ENCODE peak calls at places on chromosomes 5 and 9, in six cellular contexts. W is HCT116, N is K562, V is GM12878, Z is H1, B is HepG2. C is an unnamed sample.

GRCh38 chr9:91162784-91163440 is 198.8 kb downstream of the AUH start:
- DNase-seq in W (no peak), N (peak), V (peak), Z (no peak), B (no peak), C (no peak)

GRCh38 chr5:180423133-180423532 is 70.0 kb upstream of the GFPT2 start:
- DNase-seq in W (no peak), N (no peak), V (no peak), Z (no peak), B (no peak), C (no peak)

GRCh38 chr5:7420506-7421280 is 24.8 kb downstream of the ADCY2 start:
- DNase-seq in W (no peak), N (no peak), V (no peak), Z (no peak), B (no peak), C (peak)

GRCh38 chr9:93486269-93486668 is 32.9 kb upstream of the FAM120AOS start:
- DNase-seq in W (no peak), N (no peak), V (no peak), Z (no peak), B (no peak), C (no peak)

GRCh38 chr5:172881691-172882370 is 47.8 kb downstream of the ERGIC1 start:
- DNase-seq in W (peak), N (peak), V (peak), Z (no peak), B (no peak), C (no peak)

GRCh38 chr9:114621975-114622609 is 11.0 kb downstream of the TMEM268 start:
- DNase-seq in W (no peak), N (no peak), V (no peak), Z (no peak), B (no peak), C (no peak)

GRCh38 chr9:125961037-125961436 is 213.9 kb downstream of the PBX3 start:
- DNase-seq in W (no peak), N (no peak), V (no peak), Z (no peak), B (no peak), C (no peak)

GRCh38 chr9:132160802-132161742 is 786 bp upstream of the NTNG2 start:
- DNase-seq in W (no peak), N (no peak), V (no peak), Z (no peak), B (no peak), C (no peak)

GRCh38 chr9:8825600-8826147 is 1026.1 kb upstream of the DMAC1 start:
- DNase-seq in W (no peak), N (no peak), V (no peak), Z (no peak), B (no peak), C (no peak)

GRCh38 chr9:35611230-35611797 is 6.3 kb downstream of the TESK1 start:
- DNase-seq in W (peak), N (peak), V (no peak), Z (no peak), B (peak), C (peak)

GRCh38 chr5:80590766-80591165 is 20.7 kb upstream of the ANKRD34B start:
- DNase-seq in W (no peak), N (no peak), V (no peak), Z (no peak), B (no peak), C (no peak)

GRCh38 chr9:97503862-97504210 is 2.4 kb downstream of the TMOD1 start:
- DNase-seq in W (no peak), N (no peak), V (no peak), Z (no peak), B (no peak), C (no peak)

GRCh38 chr9:113793558-113793957 is 82.6 kb upstream of the ZNF618 start:
- DNase-seq in W (no peak), N (no peak), V (no peak), Z (no peak), B (peak), C (no peak)

GRCh38 chr5:141935538-141935937 is 11.9 kb downstream of the DELE1 start:
- DNase-seq in W (no peak), N (no peak), V (no peak), Z (no peak), B (no peak), C (no peak)

DNA sequence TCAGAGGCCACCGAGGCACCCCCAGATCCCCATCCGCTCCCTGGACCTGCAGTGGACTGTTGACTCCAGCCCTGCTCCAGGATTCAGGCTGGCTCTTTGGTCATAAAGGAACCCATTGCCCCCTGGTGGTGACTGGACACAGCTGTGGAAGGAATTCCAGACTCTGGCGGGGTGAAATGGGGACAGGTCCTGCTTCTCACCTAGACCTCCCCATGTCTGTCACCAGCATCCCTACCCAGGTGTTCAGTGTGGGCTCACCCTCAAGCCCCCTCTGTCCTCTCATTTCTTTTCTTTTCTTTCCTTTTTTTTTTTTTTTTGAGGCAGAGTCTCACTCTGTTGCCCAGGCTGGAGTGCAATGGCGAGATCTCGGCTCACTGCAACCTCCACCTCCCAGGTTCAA is 25.5 kb upstream of the STXBP1 start:
- DNase-seq in W (no peak), N (peak), V (no peak), Z (no peak), B (peak), C (peak)
- TF ChIP-seq ATF3 in W (no peak), N (no peak), V (no peak), Z (no peak), B (no peak), C (no peak)

GRCh38 chr9:109769250-109769649 is 10.7 kb upstream of the PALM2AKAP2 start:
- DNase-seq in W (no peak), N (no peak), V (no peak), Z (no peak), B (no peak), C (no peak)

GRCh38 chr9:109765821-109766220 is 14.2 kb upstream of the PALM2AKAP2 start:
- DNase-seq in W (no peak), N (no peak), V (no peak), Z (no peak), B (no peak), C (no peak)

GRCh38 chr9:109766351-109766750 is 13.6 kb upstream of the PALM2AKAP2 start:
- DNase-seq in W (no peak), N (no peak), V (no peak), Z (no peak), B (no peak), C (no peak)

GRCh38 chr9:109767814-109768213 is 12.2 kb upstream of the PALM2AKAP2 start:
- DNase-seq in W (no peak), N (no peak), V (no peak), Z (no peak), B (no peak), C (no peak)

DNA sequence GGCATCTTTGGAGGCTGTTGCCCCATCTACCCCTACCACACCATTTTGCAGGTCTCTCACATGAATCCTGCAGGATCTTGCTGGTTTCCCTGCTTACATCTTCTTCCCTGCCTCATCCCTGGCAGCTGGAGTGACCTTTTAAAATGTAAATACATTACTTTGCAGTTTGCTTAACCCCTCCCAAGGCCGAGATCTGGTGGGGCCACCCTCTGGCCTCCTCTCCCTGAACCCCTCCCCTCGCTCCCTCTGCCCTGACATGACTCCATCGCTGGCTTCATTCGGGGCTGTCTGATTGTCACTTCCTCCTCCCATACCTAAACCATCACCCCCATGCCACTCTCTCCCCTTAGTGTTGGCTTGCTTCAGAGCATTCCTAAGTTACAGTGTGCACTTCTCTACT is 12.6 kb upstream of the PALM2AKAP2 start:
- DNase-seq in W (no peak), N (no peak), V (no peak), Z (no peak), B (no peak), C (peak)
- TF ChIP-seq ATF3 in W (no peak), N (no peak), V (no peak), Z (no peak), B (no peak), C (no peak)

DNA sequence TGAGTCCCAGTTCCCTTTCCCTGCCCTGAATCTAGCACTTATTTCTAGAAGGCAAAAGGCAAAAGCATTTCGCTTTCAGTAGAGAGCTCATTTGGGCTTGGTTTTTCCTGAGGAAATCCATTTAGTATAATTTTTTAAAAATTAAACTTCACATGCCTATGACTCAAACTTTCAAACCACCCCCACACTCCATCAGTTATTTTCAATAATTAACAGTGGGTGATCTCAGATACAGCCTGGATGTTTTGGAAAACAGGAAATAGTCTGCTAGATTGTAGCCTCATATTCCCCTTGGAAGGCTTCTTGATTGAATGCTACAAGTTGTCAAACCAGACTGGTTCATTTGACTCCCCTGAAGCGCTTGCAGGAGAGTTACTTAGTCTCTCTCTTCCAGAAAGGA is 40.7 kb downstream of the SEMA5A start:
- DNase-seq in W (no peak), N (no peak), V (no peak), Z (no peak), B (no peak), C (no peak)
- TF ChIP-seq ATF3 in W (no peak), N (no peak), V (no peak), Z (no peak), B (no peak), C (no peak)

DNA sequence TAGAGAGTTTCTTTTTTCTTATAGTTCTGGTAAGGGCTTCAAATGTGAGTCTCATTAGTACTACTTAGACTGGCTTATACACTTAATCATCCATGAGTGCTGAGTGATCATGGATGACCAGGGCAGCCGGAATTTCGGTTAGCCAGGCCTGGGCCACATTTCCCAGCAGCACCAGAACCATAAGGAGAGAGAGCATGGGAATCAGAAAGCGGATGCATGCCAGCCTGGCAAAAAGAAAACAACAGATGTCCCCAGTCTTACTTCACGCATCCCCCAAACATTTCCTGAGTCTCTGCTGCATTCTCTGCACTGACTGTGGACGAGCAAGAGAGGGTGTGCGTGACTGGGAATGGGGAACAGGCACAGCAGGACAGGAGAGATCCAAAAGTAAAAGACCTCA is 371.1 kb upstream of the ZNF608 start:
- DNase-seq in W (no peak), N (no peak), V (no peak), Z (no peak), B (no peak), C (no peak)
- TF ChIP-seq ATF3 in W (no peak), N (no peak), V (no peak), Z (no peak), B (no peak), C (no peak)

DNA sequence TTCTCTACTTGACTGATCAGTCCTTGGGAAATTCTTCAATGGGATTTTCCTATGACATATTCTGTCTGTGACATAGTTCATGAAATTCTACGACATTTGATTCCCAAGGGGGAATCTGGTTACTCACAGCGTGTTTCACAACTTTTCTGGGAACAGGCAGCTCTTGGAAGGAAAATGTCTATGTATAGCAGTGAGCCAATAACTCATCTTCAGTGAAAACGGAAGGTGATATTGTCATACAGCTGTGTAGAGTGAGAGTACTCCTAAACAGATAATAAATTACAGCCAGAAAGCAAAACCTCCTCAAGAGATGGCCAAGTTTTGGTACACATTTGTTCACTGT is 91.4 kb downstream of the C9orf152 start:
- DNase-seq in W (no peak), N (no peak), V (no peak), Z (no peak), B (no peak), C (no peak)
- TF ChIP-seq ATF3 in W (no peak), N (no peak), V (no peak), Z (no peak), B (no peak), C (no peak)

C was measured in WTC11.